ENCODE peak calls at places on chromosomes 3 and 15, in ten cellular contexts. One of them, this sample, is unnamed.

GRCh38 chr15:75578948-75579908 is at the start of gene PTPN9:
- DNase-seq in GM12865: peak
- DNase-seq in HL-60: peak
- DNase-seq in RWPE1: peak
- DNase-seq in CD8-positive, alpha-beta T cell: peak
- DNase-seq in MM.1S: peak
- DNase-seq in lower leg skin: peak
- DNase-seq in GM06990: peak
- DNase-seq in progenitor cell of endocrine pancreas: peak
- DNase-seq in fibroblast of pulmonary artery: peak
- DNase-seq in this sample: peak

GRCh38 chr3:142040941-142041575 is 108.3 kb downstream of the TFDP2 start:
- DNase-seq in GM12865: no peak
- DNase-seq in HL-60: no peak
- DNase-seq in RWPE1: no peak
- DNase-seq in CD8-positive, alpha-beta T cell: no peak
- DNase-seq in MM.1S: no peak
- DNase-seq in lower leg skin: no peak
- DNase-seq in GM06990: no peak
- DNase-seq in progenitor cell of endocrine pancreas: no peak
- DNase-seq in fibroblast of pulmonary artery: no peak
- DNase-seq in this sample: no peak

GRCh38 chr3:160928183-160928718 is 172.2 kb downstream of the PPM1L start:
- DNase-seq in GM12865: peak
- DNase-seq in HL-60: no peak
- DNase-seq in RWPE1: no peak
- DNase-seq in CD8-positive, alpha-beta T cell: no peak
- DNase-seq in MM.1S: no peak
- DNase-seq in lower leg skin: no peak
- DNase-seq in GM06990: no peak
- DNase-seq in progenitor cell of endocrine pancreas: no peak
- DNase-seq in fibroblast of pulmonary artery: no peak
- DNase-seq in this sample: no peak

GRCh38 chr3:65342084-65342683 is 654.4 kb upstream of the ADAMTS9 start:
- DNase-seq in GM12865: peak
- DNase-seq in HL-60: peak
- DNase-seq in RWPE1: peak
- DNase-seq in CD8-positive, alpha-beta T cell: no peak
- DNase-seq in MM.1S: peak
- DNase-seq in lower leg skin: no peak
- DNase-seq in GM06990: peak
- DNase-seq in progenitor cell of endocrine pancreas: peak
- DNase-seq in fibroblast of pulmonary artery: peak
- DNase-seq in this sample: peak

GRCh38 chr15:89127054-89127702 is 38.9 kb downstream of the ABHD2 start:
- DNase-seq in GM12865: peak
- DNase-seq in HL-60: no peak
- DNase-seq in RWPE1: no peak
- DNase-seq in CD8-positive, alpha-beta T cell: no peak
- DNase-seq in MM.1S: peak
- DNase-seq in lower leg skin: no peak
- DNase-seq in GM06990: no peak
- DNase-seq in progenitor cell of endocrine pancreas: no peak
- DNase-seq in fibroblast of pulmonary artery: no peak
- DNase-seq in this sample: no peak

GRCh38 chr3:113697192-113698090 is 999 bp upstream of the USF3 start:
- DNase-seq in GM12865: peak
- DNase-seq in HL-60: no peak
- DNase-seq in RWPE1: peak
- DNase-seq in CD8-positive, alpha-beta T cell: peak
- DNase-seq in MM.1S: peak
- DNase-seq in lower leg skin: peak
- DNase-seq in GM06990: peak
- DNase-seq in progenitor cell of endocrine pancreas: no peak
- DNase-seq in fibroblast of pulmonary artery: peak
- DNase-seq in this sample: no peak

GRCh38 chr3:155805204-155805801 is 775 bp downstream of the C3orf33 start:
- DNase-seq in GM12865: no peak
- DNase-seq in HL-60: peak
- DNase-seq in RWPE1: no peak
- DNase-seq in CD8-positive, alpha-beta T cell: peak
- DNase-seq in MM.1S: peak
- DNase-seq in lower leg skin: no peak
- DNase-seq in GM06990: no peak
- DNase-seq in progenitor cell of endocrine pancreas: no peak
- DNase-seq in fibroblast of pulmonary artery: peak
- DNase-seq in this sample: peak

GRCh38 chr3:73734376-73734775 is 109.6 kb upstream of the PDZRN3 start:
- DNase-seq in GM12865: no peak
- DNase-seq in HL-60: no peak
- DNase-seq in RWPE1: no peak
- DNase-seq in CD8-positive, alpha-beta T cell: no peak
- DNase-seq in MM.1S: no peak
- DNase-seq in lower leg skin: no peak
- DNase-seq in GM06990: no peak
- DNase-seq in progenitor cell of endocrine pancreas: no peak
- DNase-seq in fibroblast of pulmonary artery: no peak
- DNase-seq in this sample: no peak

GRCh38 chr3:32899265-32899664 is 52.2 kb upstream of the CCR4 start:
- DNase-seq in GM12865: no peak
- DNase-seq in HL-60: no peak
- DNase-seq in RWPE1: no peak
- DNase-seq in CD8-positive, alpha-beta T cell: no peak
- DNase-seq in MM.1S: no peak
- DNase-seq in lower leg skin: no peak
- DNase-seq in GM06990: no peak
- DNase-seq in progenitor cell of endocrine pancreas: no peak
- DNase-seq in fibroblast of pulmonary artery: no peak
- DNase-seq in this sample: no peak

GRCh38 chr3:135891121-135891520 is 74.4 kb upstream of the PPP2R3A start:
- DNase-seq in GM12865: no peak
- DNase-seq in HL-60: no peak
- DNase-seq in RWPE1: no peak
- DNase-seq in CD8-positive, alpha-beta T cell: no peak
- DNase-seq in MM.1S: no peak
- DNase-seq in lower leg skin: no peak
- DNase-seq in GM06990: no peak
- DNase-seq in progenitor cell of endocrine pancreas: no peak
- DNase-seq in fibroblast of pulmonary artery: no peak
- DNase-seq in this sample: no peak

GRCh38 chr3:135889417-135889816 is 76.1 kb upstream of the PPP2R3A start:
- DNase-seq in GM12865: no peak
- DNase-seq in HL-60: no peak
- DNase-seq in RWPE1: no peak
- DNase-seq in CD8-positive, alpha-beta T cell: no peak
- DNase-seq in MM.1S: no peak
- DNase-seq in lower leg skin: no peak
- DNase-seq in GM06990: no peak
- DNase-seq in progenitor cell of endocrine pancreas: no peak
- DNase-seq in fibroblast of pulmonary artery: no peak
- DNase-seq in this sample: no peak

GRCh38 chr3:135885885-135886284 is 79.6 kb upstream of the PPP2R3A start:
- DNase-seq in GM12865: no peak
- DNase-seq in HL-60: no peak
- DNase-seq in RWPE1: no peak
- DNase-seq in CD8-positive, alpha-beta T cell: no peak
- DNase-seq in MM.1S: no peak
- DNase-seq in lower leg skin: no peak
- DNase-seq in GM06990: no peak
- DNase-seq in progenitor cell of endocrine pancreas: no peak
- DNase-seq in fibroblast of pulmonary artery: no peak
- DNase-seq in this sample: no peak

DNA sequence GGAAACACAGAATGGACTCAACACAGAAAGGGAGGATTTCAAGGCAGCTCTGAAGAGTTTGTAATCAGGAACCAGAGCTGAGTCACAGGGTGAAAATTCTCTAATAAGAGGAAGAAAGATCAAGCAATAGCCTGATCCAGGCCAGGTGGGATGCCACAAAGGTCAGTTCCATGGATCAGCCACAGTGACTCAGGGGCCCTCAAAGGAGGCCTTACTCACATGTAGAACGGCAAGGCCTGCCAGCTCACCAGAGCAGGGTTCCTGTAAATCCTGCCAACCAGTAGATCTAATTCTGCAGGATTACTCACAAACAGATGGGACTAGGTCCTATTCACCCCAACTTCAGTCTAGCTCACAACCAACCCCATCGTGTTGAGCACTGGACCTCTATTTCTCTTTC is 78.3 kb upstream of the PPP2R3A start:
- DNase-seq in GM12865: no peak
- DNase-seq in HL-60: no peak
- DNase-seq in RWPE1: no peak
- DNase-seq in CD8-positive, alpha-beta T cell: no peak
- DNase-seq in MM.1S: no peak
- DNase-seq in lower leg skin: no peak
- DNase-seq in GM06990: no peak
- DNase-seq in progenitor cell of endocrine pancreas: no peak
- DNase-seq in fibroblast of pulmonary artery: no peak
- DNase-seq in this sample: no peak
- TF ChIP-seq CTCF in GM12865: no peak
- TF ChIP-seq CTCF in HL-60: no peak
- TF ChIP-seq CTCF in RWPE1: no peak
- TF ChIP-seq CTCF in CD8-positive, alpha-beta T cell: no peak
- TF ChIP-seq CTCF in MM.1S: no peak
- TF ChIP-seq CTCF in lower leg skin: no peak
- TF ChIP-seq CTCF in GM06990: no peak
- TF ChIP-seq CTCF in progenitor cell of endocrine pancreas: no peak
- TF ChIP-seq CTCF in fibroblast of pulmonary artery: no peak
- TF ChIP-seq CTCF in this sample: no peak

DNA sequence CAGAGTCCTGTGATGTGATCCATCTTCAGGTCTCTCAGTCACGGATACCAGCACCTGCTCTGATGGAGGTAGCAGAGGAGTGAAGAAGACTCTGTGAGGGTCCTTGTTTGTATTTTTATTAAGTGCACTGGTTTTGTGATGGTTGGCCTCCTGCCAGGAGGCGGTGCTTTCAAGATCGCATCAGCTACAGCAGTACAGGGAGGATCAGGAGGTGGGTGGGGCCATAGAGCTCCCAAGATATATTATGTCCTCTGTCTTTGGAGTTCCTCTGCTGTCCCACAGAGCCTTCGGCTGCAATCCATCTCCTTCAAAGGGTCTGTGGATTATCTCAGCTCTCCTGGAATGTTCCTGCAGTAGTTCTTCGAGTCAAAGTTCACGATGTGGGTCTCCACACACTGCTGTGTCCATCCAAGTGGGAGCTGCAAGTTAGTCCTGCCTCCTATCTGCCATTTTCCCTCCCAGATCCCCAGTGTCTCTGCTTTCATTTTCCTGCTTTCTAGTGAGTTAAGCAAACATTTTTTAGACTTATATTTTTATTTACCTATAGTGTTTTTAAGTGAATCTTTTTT is 54.7 kb downstream of the TM2D3 start:
- DNase-seq in GM12865: no peak
- DNase-seq in HL-60: no peak
- DNase-seq in RWPE1: no peak
- DNase-seq in CD8-positive, alpha-beta T cell: no peak
- DNase-seq in MM.1S: no peak
- DNase-seq in lower leg skin: no peak
- DNase-seq in GM06990: no peak
- DNase-seq in progenitor cell of endocrine pancreas: no peak
- DNase-seq in fibroblast of pulmonary artery: peak
- DNase-seq in this sample: no peak
- TF ChIP-seq CTCF in GM12865: no peak
- TF ChIP-seq CTCF in HL-60: no peak
- TF ChIP-seq CTCF in RWPE1: no peak
- TF ChIP-seq CTCF in CD8-positive, alpha-beta T cell: no peak
- TF ChIP-seq CTCF in MM.1S: no peak
- TF ChIP-seq CTCF in lower leg skin: no peak
- TF ChIP-seq CTCF in GM06990: no peak
- TF ChIP-seq CTCF in progenitor cell of endocrine pancreas: no peak
- TF ChIP-seq CTCF in fibroblast of pulmonary artery: no peak
- TF ChIP-seq CTCF in this sample: no peak

GRCh38 chr15:25658560-25658959 is 204.6 kb downstream of the ATP10A start:
- DNase-seq in GM12865: no peak
- DNase-seq in HL-60: no peak
- DNase-seq in RWPE1: no peak
- DNase-seq in CD8-positive, alpha-beta T cell: no peak
- DNase-seq in MM.1S: no peak
- DNase-seq in lower leg skin: no peak
- DNase-seq in GM06990: no peak
- DNase-seq in progenitor cell of endocrine pancreas: no peak
- DNase-seq in fibroblast of pulmonary artery: no peak
- DNase-seq in this sample: no peak
- TF ChIP-seq CTCF in GM12865: no peak
- TF ChIP-seq CTCF in HL-60: no peak
- TF ChIP-seq CTCF in RWPE1: no peak
- TF ChIP-seq CTCF in CD8-positive, alpha-beta T cell: no peak
- TF ChIP-seq CTCF in MM.1S: no peak
- TF ChIP-seq CTCF in lower leg skin: no peak
- TF ChIP-seq CTCF in GM06990: no peak
- TF ChIP-seq CTCF in progenitor cell of endocrine pancreas: no peak
- TF ChIP-seq CTCF in fibroblast of pulmonary artery: no peak
- TF ChIP-seq CTCF in this sample: no peak

GRCh38 chr15:70602834-70603560 is 160.4 kb downstream of the UACA start:
- DNase-seq in GM12865: no peak
- DNase-seq in HL-60: no peak
- DNase-seq in RWPE1: no peak
- DNase-seq in CD8-positive, alpha-beta T cell: no peak
- DNase-seq in MM.1S: no peak
- DNase-seq in lower leg skin: no peak
- DNase-seq in GM06990: no peak
- DNase-seq in progenitor cell of endocrine pancreas: no peak
- DNase-seq in fibroblast of pulmonary artery: no peak
- DNase-seq in this sample: no peak

GRCh38 chr15:70602281-70602680 is 161.1 kb downstream of the UACA start:
- DNase-seq in GM12865: no peak
- DNase-seq in HL-60: no peak
- DNase-seq in RWPE1: no peak
- DNase-seq in CD8-positive, alpha-beta T cell: no peak
- DNase-seq in MM.1S: no peak
- DNase-seq in lower leg skin: no peak
- DNase-seq in GM06990: no peak
- DNase-seq in progenitor cell of endocrine pancreas: no peak
- DNase-seq in fibroblast of pulmonary artery: no peak
- DNase-seq in this sample: no peak

GRCh38 chr15:70605606-70606410 is 157.6 kb downstream of the UACA start:
- DNase-seq in GM12865: no peak
- DNase-seq in HL-60: no peak
- DNase-seq in RWPE1: no peak
- DNase-seq in CD8-positive, alpha-beta T cell: no peak
- DNase-seq in MM.1S: no peak
- DNase-seq in lower leg skin: no peak
- DNase-seq in GM06990: no peak
- DNase-seq in progenitor cell of endocrine pancreas: no peak
- DNase-seq in fibroblast of pulmonary artery: peak
- DNase-seq in this sample: no peak

GRCh38 chr15:70608156-70608555 is 155.2 kb downstream of the UACA start:
- DNase-seq in GM12865: no peak
- DNase-seq in HL-60: no peak
- DNase-seq in RWPE1: no peak
- DNase-seq in CD8-positive, alpha-beta T cell: no peak
- DNase-seq in MM.1S: no peak
- DNase-seq in lower leg skin: no peak
- DNase-seq in GM06990: no peak
- DNase-seq in progenitor cell of endocrine pancreas: no peak
- DNase-seq in fibroblast of pulmonary artery: peak
- DNase-seq in this sample: no peak

DNA sequence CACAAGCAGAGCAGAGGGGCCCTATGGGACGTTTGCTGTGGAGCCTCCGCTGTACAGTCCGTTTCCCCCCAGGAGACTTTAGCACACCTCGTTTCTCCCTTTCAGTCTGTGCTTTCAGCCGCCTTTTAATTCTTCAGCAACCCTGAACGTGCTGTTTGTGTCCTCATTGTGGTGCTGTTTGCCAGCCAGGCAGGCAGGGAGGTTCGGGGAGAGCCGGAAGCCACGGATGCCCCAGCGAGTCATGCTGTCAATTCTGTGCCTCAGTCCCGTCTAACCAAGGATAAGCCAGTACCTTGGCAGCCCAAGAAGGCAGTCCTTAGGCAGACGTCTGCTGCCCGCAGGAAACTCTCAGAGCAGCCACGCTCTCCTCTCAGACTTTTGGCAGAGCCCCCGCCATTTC is 158.7 kb downstream of the UACA start:
- DNase-seq in GM12865: no peak
- DNase-seq in HL-60: no peak
- DNase-seq in RWPE1: no peak
- DNase-seq in CD8-positive, alpha-beta T cell: no peak
- DNase-seq in MM.1S: no peak
- DNase-seq in lower leg skin: no peak
- DNase-seq in GM06990: no peak
- DNase-seq in progenitor cell of endocrine pancreas: no peak
- DNase-seq in fibroblast of pulmonary artery: peak
- DNase-seq in this sample: no peak
- TF ChIP-seq CTCF in GM12865: no peak
- TF ChIP-seq CTCF in HL-60: no peak
- TF ChIP-seq CTCF in RWPE1: no peak
- TF ChIP-seq CTCF in CD8-positive, alpha-beta T cell: no peak
- TF ChIP-seq CTCF in MM.1S: no peak
- TF ChIP-seq CTCF in lower leg skin: no peak
- TF ChIP-seq CTCF in GM06990: no peak
- TF ChIP-seq CTCF in progenitor cell of endocrine pancreas: no peak
- TF ChIP-seq CTCF in fibroblast of pulmonary artery: peak
- TF ChIP-seq CTCF in this sample: no peak

This sample was measured in neural crest cell.